ENCODE peak calls at places on chromosomes 16 and 17, in six cellular contexts. V is mesendoderm, R is IMR-90, P is H9, U is mesenchymal stem cell, S is H1. A is an unnamed sample.

GRCh38 chr17:652310-652709 is 62.3 kb downstream of the VPS53 start:
- DNase-seq in U (no peak), P (no peak), S (no peak), R (no peak), V (no peak), A (no peak)

GRCh38 chr17:30234954-30235353 is 543 bp downstream of the SLC6A4 start:
- DNase-seq in V (no peak), U (no peak), P (peak), S (no peak), R (no peak), A (no peak)

GRCh38 chr17:51793686-51794085 is 364.8 kb downstream of the CA10 start:
- DNase-seq in P (no peak), U (no peak), V (no peak), R (no peak), S (no peak), A (no peak)

GRCh38 chr17:76659928-76660614 is 16.5 kb upstream of the ST6GALNAC1 start:
- DNase-seq in S (no peak), P (no peak), R (no peak), U (peak), V (no peak), A (no peak)

GRCh38 chr16:9850716-9851115 is 331.5 kb downstream of the GRIN2A start:
- DNase-seq in S (no peak), U (no peak), R (no peak), P (no peak), V (no peak), A (no peak)

GRCh38 chr17:8122391-8122922 is 1.4 kb downstream of the HES7 start:
- DNase-seq in R (peak), S (peak), P (peak), V (peak), U (peak), A (no peak)

GRCh38 chr17:29163563-29163962 is 16.6 kb downstream of the MYO18A start:
- DNase-seq in S (no peak), V (no peak), U (no peak), R (no peak), P (no peak), A (no peak)

GRCh38 chr17:8994319-8994718 is 27.0 kb upstream of the NTN1 start:
- DNase-seq in R (peak), S (peak), P (peak), V (peak), U (peak), A (peak)

GRCh38 chr16:67822511-67822910 is 15.8 kb downstream of the TSNAXIP1 start:
- DNase-seq in U (peak), P (no peak), S (no peak), R (peak), V (no peak), A (no peak)

GRCh38 chr17:78568494-78569115 is 8.6 kb downstream of the DNAH17 start:
- DNase-seq in V (no peak), R (peak), P (no peak), S (no peak), U (peak), A (no peak)

GRCh38 chr16:73418746-73419145 is 370.8 kb upstream of the ZFHX3 start:
- DNase-seq in V (no peak), U (no peak), P (no peak), R (peak), S (no peak), A (no peak)

GRCh38 chr17:33084755-33085154 is 93.1 kb downstream of the SPACA3 start:
- DNase-seq in S (no peak), P (no peak), R (no peak), V (no peak), U (no peak), A (no peak)

GRCh38 chr16:84416407-84417321 is 48.3 kb downstream of the ATP2C2 start:
- DNase-seq in P (no peak), S (no peak), R (no peak), V (no peak), U (no peak), A (no peak)

GRCh38 chr17:74790206-74791066 is 14.3 kb upstream of the NAT9 start:
- DNase-seq in R (no peak), V (no peak), S (no peak), P (peak), U (no peak), A (no peak)

GRCh38 chr17:62753562-62753961 is 54.6 kb downstream of the MARCHF10 start:
- DNase-seq in P (no peak), S (no peak), V (no peak), U (no peak), R (no peak), A (no peak)

GRCh38 chr16:2404099-2404498 is 25.1 kb upstream of the CCNF start:
- DNase-seq in U (no peak), P (no peak), V (no peak), S (no peak), R (no peak), A (no peak)

GRCh38 chr17:7750321-7750821 is 32.8 kb downstream of the DNAH2 start:
- DNase-seq in V (no peak), S (no peak), U (peak), P (no peak), R (peak), A (no peak)

GRCh38 chr16:48503779-48504178 is 106.2 kb downstream of the N4BP1 start:
- DNase-seq in V (no peak), R (peak), S (no peak), P (no peak), U (no peak), A (no peak)

GRCh38 chr17:41972571-41973411 is 6.2 kb downstream of the CNP start:
- DNase-seq in V (no peak), P (no peak), S (no peak), R (no peak), U (no peak), A (no peak)

GRCh38 chr16:67842509-67843342 is 606 bp downstream of the THAP11 start:
- DNase-seq in U (peak), P (peak), R (peak), S (peak), V (peak), A (peak)

GRCh38 chr16:17364319-17365210 is 106.2 kb downstream of the XYLT1 start:
- DNase-seq in S (no peak), V (no peak), P (no peak), U (no peak), R (peak), A (no peak)

GRCh38 chr17:17304521-17304985 is 1.4 kb downstream of the NT5M start:
- DNase-seq in V (no peak), R (no peak), P (no peak), S (no peak), U (no peak), A (no peak)

GRCh38 chr17:13601776-13602551 is at the start of gene HS3ST3A1:
- DNase-seq in U (peak), S (peak), R (peak), P (peak), V (peak), A (peak)

GRCh38 chr17:27960183-27960589 is 67.0 kb upstream of the LYRM9 start:
- DNase-seq in P (no peak), U (no peak), V (no peak), S (no peak), R (no peak), A (no peak)

GRCh38 chr16:67530013-67530939 is 1.6 kb downstream of the RIPOR1 start:
- DNase-seq in U (peak), P (no peak), V (no peak), S (peak), R (peak), A (no peak)

GRCh38 chr16:1426734-1427451 is 4.0 kb upstream of the PERCC1 start:
- DNase-seq in V (peak), S (peak), P (peak), U (no peak), R (no peak), A (no peak)

GRCh38 chr17:28957992-28958355 is 6.7 kb upstream of the PHF12 start:
- DNase-seq in V (no peak), U (no peak), R (no peak), S (no peak), P (no peak), A (no peak)

GRCh38 chr16:79628501-79628975 is 28.0 kb upstream of the MAF start:
- DNase-seq in V (peak), U (peak), S (no peak), P (no peak), R (peak), A (no peak)

GRCh38 chr16:73420244-73421040 is 372.5 kb upstream of the ZFHX3 start:
- DNase-seq in P (no peak), S (no peak), R (no peak), U (no peak), V (no peak), A (no peak)

GRCh38 chr17:72407336-72408121 is 286.7 kb downstream of the SOX9 start:
- DNase-seq in V (peak), R (peak), U (peak), S (no peak), P (peak), A (no peak)

GRCh38 chr16:66603537-66604375 is 748 bp upstream of the CMTM3 start:
- DNase-seq in P (peak), V (peak), U (peak), R (peak), S (peak), A (peak)

DNA sequence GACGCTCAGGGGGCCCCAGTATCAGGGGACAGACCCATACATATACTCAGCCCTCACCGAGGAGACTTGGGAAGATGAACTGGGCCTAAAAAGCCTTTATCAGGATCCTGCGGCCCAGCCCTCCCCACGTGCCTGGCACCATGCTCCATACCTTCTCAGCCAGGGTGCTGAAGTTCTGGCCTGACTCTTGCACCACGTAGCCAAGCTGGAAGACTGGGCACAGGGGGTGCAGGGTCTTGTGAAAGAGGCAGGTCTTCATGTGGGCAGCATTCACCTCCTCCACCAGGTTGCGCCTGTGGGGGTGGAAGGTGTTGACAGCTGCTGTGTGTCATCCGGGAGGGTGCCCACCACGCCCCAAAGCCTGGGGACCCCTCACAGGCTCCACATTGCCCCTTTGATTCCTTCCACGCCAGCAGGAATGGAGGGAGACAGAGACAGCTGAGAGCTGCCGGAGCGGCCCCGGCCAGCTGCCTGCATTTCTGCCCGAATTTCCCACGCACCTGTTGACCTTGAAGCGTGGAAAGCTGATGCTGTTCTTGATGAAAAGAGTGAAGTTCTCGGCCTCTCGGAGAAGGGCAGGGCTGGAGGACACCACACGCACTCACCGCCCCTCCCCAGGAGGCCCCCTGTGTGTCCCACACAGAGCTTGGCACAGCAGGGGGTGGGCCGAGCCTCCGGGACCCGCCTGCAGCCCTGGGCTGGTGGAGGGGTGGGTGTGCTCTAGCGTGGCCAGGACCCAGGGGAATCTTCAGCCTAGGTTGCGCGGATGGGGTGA is 10.4 kb upstream of the CAMKK1 start:
- DNase-seq in P (no peak), V (no peak), R (no peak), U (no peak), S (no peak), A (no peak)
- H2BK15ac ChIP-seq in P (peak), V (no peak), R (no peak), U (no peak), S (peak), A (no peak)

DNA sequence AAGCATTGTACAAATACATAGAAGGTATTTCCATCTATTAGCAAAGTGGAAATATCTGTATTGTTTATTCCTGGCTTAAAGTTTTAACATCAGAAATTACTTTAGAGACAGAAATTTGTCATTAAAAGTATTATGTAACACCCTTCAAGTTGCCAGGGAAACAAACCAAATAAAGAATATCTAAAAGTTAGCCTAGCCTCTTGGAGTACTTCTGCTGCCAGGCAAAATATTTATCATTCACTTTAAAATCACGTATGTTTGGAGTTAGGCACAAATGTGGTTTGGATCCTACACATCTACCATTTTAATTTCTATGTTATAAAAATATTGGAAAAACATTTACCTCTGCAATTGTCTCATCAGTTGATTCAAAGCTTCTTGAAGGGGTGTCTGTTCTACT is 14.7 kb downstream of the BRD7 start:
- DNase-seq in S (no peak), R (no peak), U (no peak), V (no peak), P (no peak), A (no peak)
- H2BK15ac ChIP-seq in S (no peak), R (no peak), U (no peak), V (no peak), P (no peak), A (no peak)

DNA sequence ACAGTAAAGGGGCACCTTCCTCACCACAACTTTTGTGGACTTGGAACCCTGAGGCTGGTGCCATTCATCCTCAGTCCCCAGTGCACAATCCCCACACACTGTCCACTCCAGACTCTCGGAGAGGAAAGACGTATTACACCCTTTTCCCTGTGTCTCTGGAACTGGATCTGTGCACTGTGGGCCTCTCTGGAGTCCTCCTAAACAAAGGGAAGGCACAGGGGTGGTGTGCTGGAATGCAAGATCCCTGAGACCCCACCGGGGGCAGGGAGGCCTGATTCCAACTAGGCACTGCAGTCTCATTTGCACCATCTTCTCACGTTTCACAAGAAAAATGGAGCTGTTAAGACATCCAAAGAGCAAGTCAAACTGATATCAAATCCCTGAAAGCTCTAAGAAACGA is 89.8 kb downstream of the USP31 start:
- DNase-seq in S (no peak), V (no peak), P (no peak), U (no peak), R (no peak), A (no peak)
- H2BK15ac ChIP-seq in S (peak), V (no peak), P (no peak), U (no peak), R (no peak), A (no peak)

GRCh38 chr17:39903158-39903884 is 15.1 kb downstream of the GSDMB start:
- DNase-seq in S (no peak), V (no peak), R (no peak), U (peak), P (no peak), A (no peak)

GRCh38 chr17:39904990-39905288 is 13.5 kb downstream of the GSDMB start:
- DNase-seq in U (no peak), R (no peak), S (no peak), P (no peak), V (no peak), A (no peak)

GRCh38 chr17:39913989-39914388 is 4.4 kb downstream of the GSDMB start:
- DNase-seq in U (no peak), R (no peak), V (no peak), P (no peak), S (no peak), A (no peak)

GRCh38 chr17:39908789-39909352 is 9.6 kb downstream of the GSDMB start:
- DNase-seq in U (no peak), V (no peak), S (no peak), P (no peak), R (no peak), A (no peak)
- H2BK15ac ChIP-seq in U (no peak), V (no peak), S (no peak), P (no peak), R (no peak), A (no peak)

GRCh38 chr17:58488428-58488890 is 251 bp upstream of the HSF5 start:
- DNase-seq in R (no peak), S (peak), P (no peak), U (no peak), V (no peak), A (no peak)

GRCh38 chr17:58487589-58488427 is at the start of gene HSF5:
- DNase-seq in V (no peak), S (peak), P (peak), U (no peak), R (no peak), A (no peak)

DNA sequence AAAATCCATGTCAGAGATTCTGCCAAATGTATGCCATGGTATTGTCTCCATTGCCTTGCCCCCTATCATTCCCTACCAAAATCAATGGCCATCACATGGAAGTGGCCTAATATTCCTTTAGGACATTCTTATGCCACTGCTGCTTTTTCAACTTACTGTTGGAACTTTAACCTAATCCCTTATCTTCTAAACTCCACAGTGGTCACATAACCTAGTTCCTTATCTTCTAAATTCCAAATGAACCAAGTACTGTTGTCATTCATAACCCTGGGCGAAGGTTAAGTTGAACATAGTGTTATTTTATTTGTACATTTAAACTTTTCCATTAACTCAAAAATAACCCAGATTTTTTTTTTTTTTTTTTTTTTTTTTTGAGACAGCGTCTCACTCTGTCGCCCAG is 3.6 kb downstream of the HSF5 start:
- DNase-seq in S (no peak), U (no peak), P (no peak), R (no peak), V (no peak), A (no peak)
- H2BK15ac ChIP-seq in S (no peak), U (no peak), P (no peak), R (no peak), V (no peak), A (no peak)